ENCODE peak calls at places on chromosomes 5 and 9, in six cellular contexts. M, R, B, N, P and K are unnamed samples.

GRCh38 chr5:82480331-82480730 is 202.2 kb upstream of the RPS23 start:
- DNase-seq in M (peak), N (no peak), B (no peak), R (no peak), P (no peak), K (no peak)

GRCh38 chr9:120383611-120383998 is 196.4 kb downstream of the CDK5RAP2 start:
- DNase-seq in N (no peak), R (no peak), P (no peak), M (no peak), B (no peak), K (no peak)

GRCh38 chr5:118933703-118934102 is 54.6 kb downstream of the DTWD2 start:
- DNase-seq in P (no peak), B (no peak), R (no peak), M (no peak), N (no peak), K (no peak)

GRCh38 chr9:34072868-34073590 is 24.3 kb upstream of the UBAP2 start:
- DNase-seq in P (peak), N (peak), R (peak), B (no peak), M (peak), K (no peak)

GRCh38 chr5:40233268-40233667 is 446.4 kb upstream of the PTGER4 start:
- DNase-seq in P (peak), R (no peak), B (no peak), M (peak), N (no peak), K (no peak)

GRCh38 chr5:109141499-109142200 is 268.1 kb downstream of the PJA2 start:
- DNase-seq in P (peak), M (peak), B (no peak), R (peak), N (no peak), K (no peak)

GRCh38 chr9:114791736-114792135 is 14.1 kb downstream of the TNFSF15 start:
- DNase-seq in N (peak), P (no peak), R (no peak), M (peak), B (no peak), K (no peak)

GRCh38 chr5:145999208-145999607 is 62.8 kb downstream of the SH3RF2 start:
- DNase-seq in N (no peak), R (no peak), B (no peak), M (no peak), P (no peak), K (no peak)

GRCh38 chr9:35814106-35814840 is 569 bp downstream of the HINT2 start:
- DNase-seq in P (peak), M (peak), B (peak), N (peak), R (peak), K (peak)

GRCh38 chr9:137087409-137087925 is 682 bp downstream of the MAN1B1 start:
- DNase-seq in R (no peak), B (no peak), N (no peak), M (peak), P (no peak), K (no peak)

GRCh38 chr5:17218353-17219005 is 1.0 kb downstream of the BASP1 start:
- DNase-seq in B (peak), N (peak), R (peak), P (peak), M (peak), K (no peak)

GRCh38 chr9:121574771-121575519 is 75.3 kb upstream of the GGTA1 start:
- DNase-seq in N (no peak), P (no peak), R (no peak), M (no peak), B (no peak), K (no peak)

GRCh38 chr5:73668422-73669116 is 42.6 kb downstream of the ARHGEF28 start:
- DNase-seq in R (no peak), P (no peak), N (no peak), B (no peak), M (no peak), K (no peak)

GRCh38 chr9:104856413-104856941 is 71.5 kb downstream of the ABCA1 start:
- DNase-seq in M (peak), B (no peak), R (peak), N (no peak), P (peak), K (no peak)

GRCh38 chr9:96222132-96222531 is 79.8 kb downstream of the HSD17B3 start:
- DNase-seq in M (peak), N (no peak), P (peak), B (no peak), R (no peak), K (no peak)

GRCh38 chr9:111438576-111439235 is 45.5 kb downstream of the ECPAS start:
- DNase-seq in M (no peak), P (peak), R (peak), B (no peak), N (no peak), K (no peak)

GRCh38 chr9:136059321-136059791 is 35.7 kb downstream of the NACC2 start:
- DNase-seq in P (no peak), R (no peak), N (no peak), M (no peak), B (peak), K (no peak)

GRCh38 chr5:158819840-158820620 is 279.7 kb downstream of the EBF1 start:
- DNase-seq in R (peak), M (peak), P (peak), B (no peak), N (peak), K (no peak)
- H3K4me3 ChIP-seq in R (no peak), M (peak), P (no peak), B (no peak), N (no peak), K (no peak)

GRCh38 chr5:154653418-154653763 is 101.8 kb upstream of the LARP1 start:
- DNase-seq in N (no peak), B (peak), P (no peak), M (no peak), R (no peak), K (no peak)

GRCh38 chr5:154648706-154649105 is 106.5 kb upstream of the LARP1 start:
- DNase-seq in M (peak), N (no peak), P (peak), B (no peak), R (peak), K (no peak)

GRCh38 chr5:154652746-154653417 is 102.3 kb upstream of the LARP1 start:
- DNase-seq in B (no peak), N (no peak), P (peak), M (peak), R (peak), K (no peak)

GRCh38 chr5:154654484-154655375 is 100.4 kb upstream of the LARP1 start:
- DNase-seq in M (peak), P (peak), R (peak), N (no peak), B (peak), K (no peak)

DNA sequence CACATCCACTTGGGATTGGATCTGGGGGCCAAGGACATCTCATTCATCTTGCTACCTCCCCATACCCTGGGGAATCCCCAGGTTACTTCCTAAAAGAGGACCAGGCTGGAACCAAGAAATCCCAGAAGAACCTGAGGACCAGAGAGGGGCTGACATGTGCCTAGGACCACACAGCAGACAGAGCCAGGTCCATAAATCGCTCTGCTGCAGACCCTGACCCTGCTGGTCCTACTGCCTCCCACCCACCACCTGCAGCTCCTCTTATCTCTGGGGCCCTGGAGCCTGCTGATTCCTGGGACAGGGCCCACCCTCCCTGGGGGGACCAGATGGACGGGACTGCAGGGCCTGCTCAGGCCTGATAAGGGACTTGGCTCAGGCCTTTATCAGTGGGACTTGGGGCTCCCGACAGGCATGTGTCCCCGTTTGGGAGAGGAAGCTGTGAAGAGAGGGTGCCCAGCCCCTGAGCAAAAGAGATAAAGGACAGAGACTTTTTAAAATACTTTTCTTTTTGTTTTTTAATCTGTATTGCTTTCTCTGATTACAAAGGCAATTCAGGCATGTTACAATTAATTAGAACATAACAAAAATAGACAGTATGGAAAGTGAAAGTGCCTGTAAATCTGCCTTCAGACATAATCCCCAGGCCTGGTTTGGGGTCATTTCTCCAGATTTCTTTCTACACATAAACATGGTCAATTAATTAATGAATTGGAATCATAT is 101.3 kb upstream of the LARP1 start:
- DNase-seq in N (no peak), M (peak), P (peak), R (no peak), B (peak), K (no peak)
- H3K4me3 ChIP-seq in N (no peak), M (peak), P (peak), R (peak), B (no peak), K (no peak)

GRCh38 chr9:21789541-21790037 is 12.8 kb upstream of the MTAP start:
- DNase-seq in P (peak), B (no peak), R (peak), M (peak), N (peak), K (peak)
- H3K4me3 ChIP-seq in P (peak), B (peak), R (peak), M (peak), N (peak), K (peak)

GRCh38 chr9:84408416-84408815 is 67.9 kb upstream of the SLC28A3 start:
- DNase-seq in B (no peak), R (no peak), N (no peak), M (no peak), P (no peak), K (no peak)
- H3K4me3 ChIP-seq in B (no peak), R (no peak), N (no peak), M (no peak), P (no peak), K (no peak)

GRCh38 chr9:3527653-3527960 is 1.8 kb upstream of the RFX3 start:
- DNase-seq in M (no peak), B (no peak), R (no peak), P (no peak), N (no peak), K (no peak)
- H3K4me3 ChIP-seq in M (peak), B (peak), R (peak), P (peak), N (peak), K (peak)